ENCODE peak calls at places on chromosomes 13 and 19, in four cellular contexts. U, Q, P and M are unnamed samples.

GRCh38 chr19:41265376-41266153 is 1.4 kb downstream of the HNRNPUL1 start:
- DNase-seq in U (no peak), Q (peak; percentile 28), P (no peak), M (peak; percentile 51)

GRCh38 chr13:40539954-40540706 is 126.3 kb downstream of the FOXO1 start:
- DNase-seq in P (no peak), U (no peak), Q (peak; percentile 86), M (peak; percentile 91)

GRCh38 chr13:44810067-44810840 is 179.0 kb downstream of the NUFIP1 start:
- DNase-seq in P (no peak), Q (no peak), U (peak; percentile 25), M (no peak)

GRCh38 chr13:26051231-26052135 is at the start of gene SHISA2:
- DNase-seq in Q (no peak), P (no peak), U (no peak), M (peak; percentile 71)

GRCh38 chr19:55487884-55488687 is at the start of gene SSC5D:
- DNase-seq in U (no peak), P (no peak), Q (peak; percentile 75), M (peak; percentile 50)

GRCh38 chr13:50080158-50080855 is 65.1 kb downstream of the KCNRG start:
- DNase-seq in Q (peak; percentile 43), P (no peak), U (no peak), M (peak; percentile 29)

GRCh38 chr13:37134411-37135041 is 29.1 kb upstream of the CSNK1A1L start:
- DNase-seq in Q (peak; percentile 79), P (no peak), U (no peak), M (peak; percentile 70)

GRCh38 chr13:60431108-60431700 is 34.2 kb downstream of the TDRD3 start:
- DNase-seq in Q (peak; percentile 51), P (no peak), U (peak; percentile 17), M (peak; percentile 73)

GRCh38 chr19:4390017-4390861 is 10.1 kb downstream of the SH3GL1 start:
- DNase-seq in P (no peak), Q (no peak), U (no peak), M (peak; percentile 96)

GRCh38 chr19:898663-899062 is 5.4 kb downstream of the RNU6-9 start:
- DNase-seq in Q (peak; percentile 28), U (no peak), P (no peak), M (no peak)

GRCh38 chr13:27708325-27708724 is 84.0 kb upstream of the GSX1 start:
- DNase-seq in P (no peak), Q (peak; percentile 19), U (no peak), M (no peak)

GRCh38 chr19:20423381-20424207 is 142.0 kb downstream of the ZNF737 start:
- DNase-seq in U (peak; percentile 10), Q (no peak), P (no peak), M (peak; percentile 87)

GRCh38 chr13:50222569-50223332 is 207.5 kb downstream of the KCNRG start:
- DNase-seq in Q (peak; percentile 79), P (no peak), U (peak; percentile 22), M (no peak)

GRCh38 chr19:6087074-6087506 is 23.2 kb downstream of the RFX2 start:
- DNase-seq in P (no peak), Q (no peak), U (peak; percentile 71), M (peak; percentile 59)

GRCh38 chr19:45455707-45456499 is 11.9 kb upstream of the FOSB start:
- DNase-seq in P (no peak), Q (peak; percentile 99), U (peak; percentile 72), M (peak; percentile 99)

GRCh38 chr19:50266896-50267295 is 62.3 kb downstream of the KCNC3 start:
- DNase-seq in U (no peak), Q (no peak), P (no peak), M (peak; percentile 87)

GRCh38 chr19:5466814-5467291 is 11.6 kb downstream of the ZNRF4 start:
- DNase-seq in U (no peak), Q (no peak), P (no peak), M (no peak)

GRCh38 chr13:113596321-113597200 is 12.0 kb downstream of the TFDP1 start:
- DNase-seq in P (no peak), Q (no peak), U (no peak), M (no peak)

GRCh38 chr13:24087611-24088235 is 72.8 kb upstream of the SPATA13 start:
- DNase-seq in Q (no peak), U (no peak), P (no peak), M (no peak)

GRCh38 chr19:31127132-31127967 is 221.9 kb downstream of the TSHZ3 start:
- DNase-seq in U (no peak), Q (peak; percentile 85), P (no peak), M (peak; percentile 63)

GRCh38 chr13:100825551-100825950 is 151.0 kb upstream of the TMTC4 start:
- DNase-seq in Q (peak; percentile 29), P (no peak), U (no peak), M (no peak)

GRCh38 chr19:45153339-45154063 is 7.3 kb downstream of the NKPD1 start:
- DNase-seq in U (no peak), P (no peak), Q (no peak), M (peak; percentile 54)

GRCh38 chr19:54435551-54436016 is 13.4 kb upstream of the LENG8 start:
- DNase-seq in Q (no peak), P (no peak), U (no peak), M (no peak)

GRCh38 chr19:10981496-10981895 is 20.7 kb downstream of the SMARCA4 start:
- DNase-seq in U (no peak), Q (peak; percentile 23), P (no peak), M (peak; percentile 66)

GRCh38 chr13:93942016-93942415 is 537.5 kb downstream of the DCT start:
- DNase-seq in P (no peak), Q (no peak), U (no peak), M (no peak)

GRCh38 chr19:50326101-50326664 is 3.0 kb downstream of the KCNC3 start:
- DNase-seq in P (no peak), U (no peak), Q (no peak), M (no peak)

GRCh38 chr19:42095814-42096230 is 19.9 kb downstream of the ZNF574 start:
- DNase-seq in U (no peak), Q (no peak), P (no peak), M (peak; percentile 69)

GRCh38 chr13:95898256-95898655 is 154.9 kb downstream of the UGGT2 start:
- DNase-seq in U (no peak), P (no peak), Q (no peak), M (no peak)

GRCh38 chr13:112106467-112107141 is 39.7 kb downstream of the SOX1 start:
- DNase-seq in P (no peak), U (no peak), Q (no peak), M (peak; percentile 30)

GRCh38 chr13:96491103-96491502 is 401.2 kb downstream of the HS6ST3 start:
- DNase-seq in Q (no peak), U (no peak), P (no peak), M (no peak)

GRCh38 chr19:7196721-7197168 is 97.5 kb downstream of the INSR start:
- DNase-seq in P (no peak), U (no peak), Q (no peak), M (no peak)

GRCh38 chr13:109672545-109672944 is 113.8 kb downstream of the IRS2 start:
- DNase-seq in P (no peak), Q (peak; percentile 76), U (no peak), M (no peak)

GRCh38 chr13:22883961-22884360 is 296.8 kb upstream of the SGCG start:
- DNase-seq in U (no peak), Q (no peak), P (no peak), M (no peak)